ENCODE peak calls at places on chromosome 16, in four cellular contexts. J is prostate gland, X is 8988T, B is GM04503. F is an unnamed sample.

GRCh38 chr16:15494231-15494630 is 59.8 kb downstream of the BMERB1 start:
- DNase-seq in B (peak), X (no peak), J (no peak), F (no peak)

GRCh38 chr16:86982912-86983311 is 334.3 kb downstream of the C16orf95 start:
- DNase-seq in B (no peak), X (no peak), J (no peak), F (no peak)

GRCh38 chr16:88435437-88436355 is 17.4 kb upstream of the ZFPM1 start:
- DNase-seq in J (no peak), X (no peak), B (no peak), F (no peak)

GRCh38 chr16:70770968-70771552 is 29.9 kb downstream of the VAC14 start:
- DNase-seq in X (no peak), J (peak), B (no peak), F (peak)

GRCh38 chr16:72909196-72909595 is 138.7 kb downstream of the ZFHX3 start:
- DNase-seq in X (no peak), B (no peak), J (no peak), F (no peak)

GRCh38 chr16:57764341-57765159 is 29.0 kb downstream of the KATNB1 start:
- DNase-seq in J (no peak), X (peak), B (peak), F (peak)

GRCh38 chr16:63690961-63691360 is 1430.9 kb downstream of the CDH11 start:
- DNase-seq in B (no peak), X (no peak), J (no peak), F (no peak)

GRCh38 chr16:3963203-3963602 is 82.7 kb upstream of the CREBBP start:
- DNase-seq in B (no peak), J (no peak), X (no peak), F (peak)

GRCh38 chr16:21708533-21709115 is 44.9 kb downstream of the OTOA start:
- DNase-seq in B (peak), J (peak), X (peak), F (peak)

GRCh38 chr16:87715658-87716057 is 50.1 kb downstream of the KLHDC4 start:
- DNase-seq in J (no peak), X (no peak), B (no peak), F (no peak)

GRCh38 chr16:85302018-85302847 is 190.0 kb upstream of the CIBAR2 start:
- DNase-seq in X (no peak), B (no peak), J (no peak), F (peak)

GRCh38 chr16:56910654-56911539 is 21.0 kb upstream of the HERPUD1 start:
- DNase-seq in J (no peak), X (no peak), B (peak), F (no peak)

GRCh38 chr16:11669380-11670146 is 1.3 kb downstream of the SNN start:
- DNase-seq in X (no peak), B (no peak), J (no peak), F (peak)

GRCh38 chr16:58044266-58045019 is 18.9 kb downstream of the MMP15 start:
- DNase-seq in X (peak), B (no peak), J (no peak), F (peak)

GRCh38 chr16:30009990-30010816 is 624 bp downstream of the DOC2A start:
- DNase-seq in J (no peak), X (no peak), B (no peak), F (no peak)

GRCh38 chr16:67517661-67518423 is 10.8 kb upstream of the RIPOR1 start:
- DNase-seq in B (no peak), X (no peak), J (no peak), F (no peak)

GRCh38 chr16:53502331-53503269 is at the start of gene AKTIP:
- DNase-seq in J (peak), B (no peak), X (no peak), F (peak)

GRCh38 chr16:22948058-22948602 is 134.2 kb downstream of the HS3ST2 start:
- DNase-seq in B (no peak), X (no peak), J (no peak), F (peak)

GRCh38 chr16:9115277-9115676 is 23.8 kb downstream of the HAPSTR1 start:
- DNase-seq in X (no peak), J (no peak), B (no peak), F (peak)

GRCh38 chr16:68961778-68962402 is 118.6 kb downstream of the TANGO6 start:
- DNase-seq in B (no peak), J (no peak), X (no peak), F (no peak)

GRCh38 chr16:71883193-71883848 is 661 bp downstream of the ZNF821 start:
- DNase-seq in X (no peak), J (peak), B (no peak), F (peak)

GRCh38 chr16:56306690-56307533 is 115.6 kb downstream of the GNAO1 start:
- DNase-seq in B (no peak), X (no peak), J (no peak), F (no peak)

GRCh38 chr16:57537596-57538234 is 1.3 kb upstream of the CCDC102A start:
- DNase-seq in X (no peak), B (no peak), J (no peak), F (peak)

GRCh38 chr16:57000271-57001025 is 11.1 kb downstream of the NLRC5 start:
- DNase-seq in B (peak), X (no peak), J (no peak), F (no peak)

GRCh38 chr16:66740010-66740409 is 11.4 kb downstream of the DYNC1LI2 start:
- DNase-seq in X (peak), J (no peak), B (no peak), F (peak)

GRCh38 chr16:83011939-83012338 is 385.2 kb downstream of the CDH13 start:
- DNase-seq in X (no peak), B (no peak), J (no peak), F (no peak)

GRCh38 chr16:1647904-1648303 is 30.2 kb upstream of the JPT2 start:
- DNase-seq in B (no peak), J (no peak), X (no peak), F (no peak)

GRCh38 chr16:77835111-77835510 is 46.7 kb downstream of the VAT1L start:
- DNase-seq in J (no peak), X (no peak), B (peak), F (no peak)

GRCh38 chr16:46743232-46743719 is 4.9 kb downstream of the MYLK3 start:
- DNase-seq in X (no peak), B (no peak), J (no peak), F (peak)

GRCh38 chr16:67339453-67339852 is 12.8 kb downstream of the LRRC36 start:
- DNase-seq in X (no peak), J (no peak), B (no peak), F (no peak)

GRCh38 chr16:64346080-64346479 is 775.8 kb downstream of the CDH11 start:
- DNase-seq in B (no peak), J (no peak), X (no peak), F (no peak)

GRCh38 chr16:24609740-24610420 is 70.5 kb downstream of the RBBP6 start:
- DNase-seq in X (no peak), B (peak), J (peak), F (peak)

GRCh38 chr16:86585821-86586611 is 7.7 kb downstream of the FOXL1 start:
- DNase-seq in J (no peak), X (no peak), B (peak), F (no peak)

GRCh38 chr16:11315499-11315898 is 29.8 kb upstream of the RMI2 start:
- DNase-seq in B (no peak), J (no peak), X (peak), F (peak)

F was measured in endodermal cell.